ENCODE peak calls at places on chromosomes 7 and 10, in six cellular contexts. X is amniotic epithelial cell; W is GF-D8; M is activated naive CD8-positive, alpha-beta T cell treated with anti-CD3 and anti-CD28 coated beads, Interleukin-2, amount 50 U/mL, for 16 hours; U is myocyte; O is activated CD4-positive, alpha-beta T cell treated with anti-CD3 and anti-CD28 coated beads for 24 hours. Y is an unnamed sample.

GRCh38 chr10:28983799-28984198 is 305.1 kb upstream of the LYZL1 start:
- DNase-seq in X (peak), U (no peak), O (no peak), W (no peak), M (no peak), Y (no peak)

GRCh38 chr7:137981668-137982067 is 20.2 kb downstream of the CREB3L2 start:
- DNase-seq in M (no peak), O (no peak), W (no peak), X (no peak), U (no peak), Y (no peak)

GRCh38 chr7:98409843-98410242 is 9.0 kb upstream of the BAIAP2L1 start:
- DNase-seq in W (no peak), O (no peak), X (no peak), U (no peak), M (no peak), Y (no peak)

GRCh38 chr7:25087855-25088254 is 37.2 kb downstream of the CYCS start:
- DNase-seq in O (no peak), U (no peak), X (no peak), M (no peak), W (no peak), Y (no peak)

GRCh38 chr7:11272352-11272751 is 298.7 kb downstream of the PHF14 start:
- DNase-seq in W (no peak), X (no peak), M (no peak), U (no peak), O (no peak), Y (no peak)

GRCh38 chr7:10731253-10731773 is 242.4 kb upstream of the PHF14 start:
- DNase-seq in O (no peak), X (no peak), U (no peak), M (no peak), W (no peak), Y (no peak)

GRCh38 chr7:74173074-74173473 is 1.1 kb upstream of the EIF4H start:
- DNase-seq in M (no peak), X (no peak), W (no peak), U (no peak), O (no peak), Y (no peak)

GRCh38 chr7:47104206-47104549 is 477.7 kb downstream of the TNS3 start:
- DNase-seq in M (no peak), U (no peak), X (peak), W (no peak), O (no peak), Y (no peak)

GRCh38 chr10:69259547-69260243 is 18.6 kb upstream of the HK1 start:
- DNase-seq in M (no peak), X (no peak), W (no peak), O (no peak), U (no peak), Y (no peak)

Y was measured in stimulated activated CD4-positive, alpha-beta T cell treated with anti-CD3 and anti-CD28 coated beads, TNF-alpha, amount 100 ng/mL, for 4 hours.